ENCODE peak calls at places on chromosomes 16 and 17, in four cellular contexts. U, S, O and E are unnamed samples.

GRCh38 chr17:4594406-4595349 is 10.3 kb downstream of the SMTNL2 start:
- DNase-seq in U (no peak), S (no peak), O (peak; percentile 47), E (no peak)

GRCh38 chr16:58198739-58199411 is 969 bp upstream of the CSNK2A2 start:
- DNase-seq in U (no peak), S (no peak), O (no peak), E (no peak)

GRCh38 chr16:56742030-56742984 is 12.4 kb downstream of the NUP93 start:
- DNase-seq in U (no peak), S (peak; percentile 78), O (peak; percentile 38), E (no peak)

GRCh38 chr17:78109489-78109761 is 19.1 kb downstream of the TMC6 start:
- DNase-seq in U (no peak), S (no peak), O (no peak), E (no peak)

GRCh38 chr17:81254955-81255717 is 16.0 kb downstream of the NDUFAF8 start:
- DNase-seq in U (no peak), S (peak; percentile 46), O (peak; percentile 88), E (no peak)

GRCh38 chr16:89024546-89024945 is 47.5 kb upstream of the CBFA2T3 start:
- DNase-seq in U (no peak), S (no peak), O (no peak), E (no peak)

GRCh38 chr16:4491898-4492297 is 15.7 kb downstream of the HMOX2 start:
- DNase-seq in U (no peak), S (no peak), O (no peak), E (no peak)

GRCh38 chr17:47119746-47120520 is 69.2 kb downstream of the CDC27 start:
- DNase-seq in U (no peak), S (no peak), O (no peak), E (no peak)

GRCh38 chr16:73268311-73268997 is 220.5 kb upstream of the ZFHX3 start:
- DNase-seq in U (no peak), S (no peak), O (peak; percentile 7), E (no peak)

GRCh38 chr17:58531661-58532554 is 17.5 kb upstream of the MTMR4 start:
- DNase-seq in U (peak; percentile 36), S (no peak), O (peak; percentile 43), E (no peak)

GRCh38 chr17:46783031-46783593 is 35.4 kb downstream of the WNT3 start:
- DNase-seq in U (no peak), S (no peak), O (peak; percentile 93), E (no peak)

GRCh38 chr17:42846594-42847280 is 2.4 kb downstream of the AOC2 start:
- DNase-seq in U (no peak), S (no peak), O (no peak), E (no peak)

GRCh38 chr16:1879477-1879876 is 7.5 kb upstream of the MEIOB start:
- DNase-seq in U (no peak), S (no peak), O (no peak), E (no peak)
- H3K27me3 ChIP-seq in U (no peaks in the 10 kb centered on the region), S (peaks cover 10% of the 10 kb centered on the region), O (peaks cover 3% of the 10 kb centered on the region), E (no peaks in the 10 kb centered on the region)

GRCh38 chr16:77433146-77433545 is 1.7 kb downstream of the ADAMTS18 start:
- DNase-seq in U (no peak), S (no peak), O (no peak), E (no peak)

GRCh38 chr16:77434365-77435239 is at the start of gene ADAMTS18:
- DNase-seq in U (no peak), S (no peak), O (no peak), E (no peak)

GRCh38 chr16:77432264-77432663 is 2.6 kb downstream of the ADAMTS18 start:
- DNase-seq in U (no peak), S (no peak), O (no peak), E (no peak)

GRCh38 chr16:77435240-77435819 is 496 bp upstream of the ADAMTS18 start:
- DNase-seq in U (no peak), S (no peak), O (no peak), E (no peak)

DNA sequence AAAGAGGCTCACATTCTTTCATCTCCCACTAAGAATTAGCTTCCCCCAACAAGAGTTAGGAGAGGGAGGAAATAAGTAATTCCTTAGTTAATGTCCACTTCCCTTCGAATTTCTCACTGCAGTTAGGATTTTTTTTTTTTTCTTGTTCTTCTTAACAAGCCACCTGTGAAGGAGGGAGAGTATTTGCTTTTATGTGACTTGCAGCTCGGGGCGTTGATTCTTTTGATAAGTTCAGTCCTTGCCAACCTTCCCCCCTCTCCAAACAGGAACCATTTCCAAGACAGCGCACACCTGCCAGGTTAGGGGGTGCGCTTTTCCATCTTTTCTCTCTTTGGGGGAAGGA is 841 bp downstream of the ADAMTS18 start:
- DNase-seq in U (no peak), S (no peak), O (no peak), E (no peak)
- H3K27me3 ChIP-seq in U (no peaks in the 10 kb centered on the region), S (peaks cover 18% of the 10 kb centered on the region), O (peaks cover 17% of the 10 kb centered on the region), E (peaks cover 6% of the 10 kb centered on the region)

DNA sequence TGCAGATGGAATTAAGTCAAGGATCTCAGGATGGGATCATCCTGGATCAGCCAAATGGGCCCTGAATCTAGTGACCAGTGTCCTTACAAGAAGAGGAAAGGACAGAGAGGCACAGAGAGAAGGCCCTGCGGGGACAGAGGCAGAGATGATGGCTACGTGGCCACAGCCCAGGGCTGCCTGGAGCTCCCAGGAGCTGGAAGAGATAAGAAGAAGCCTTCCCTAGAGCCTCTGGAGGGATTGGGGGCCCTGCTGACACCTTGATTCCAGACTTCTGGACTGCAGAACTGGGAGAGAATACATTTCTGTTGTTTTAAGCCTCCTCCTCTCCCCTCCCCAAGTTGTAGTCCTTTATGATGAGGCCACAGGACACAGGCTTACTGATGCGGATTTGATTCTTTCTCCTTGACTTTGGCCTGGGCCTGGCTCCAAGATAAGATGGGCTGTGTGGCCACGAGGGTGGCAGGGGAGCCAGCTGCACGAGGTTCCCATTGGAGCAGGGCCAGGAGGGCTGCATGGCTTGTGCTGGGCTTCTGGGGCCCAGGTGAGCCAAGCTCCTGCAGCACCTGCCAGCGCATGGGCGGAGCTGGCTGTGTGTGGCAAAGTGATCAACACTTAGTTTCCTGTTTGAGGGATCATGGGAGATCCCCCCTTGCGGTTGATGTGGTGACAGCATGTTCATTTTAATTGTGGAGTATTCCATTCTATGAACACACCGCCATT is 146.1 kb downstream of the IRF8 start:
- DNase-seq in U (no peak), S (no peak), O (peak; percentile 72), E (no peak)
- H3K27me3 ChIP-seq in U (no peaks in the 10 kb centered on the region), S (peaks cover 5% of the 10 kb centered on the region), O (peaks cover 4% of the 10 kb centered on the region), E (no peaks in the 10 kb centered on the region)

GRCh38 chr17:49490271-49490670 is 4.8 kb upstream of the NGFR start:
- DNase-seq in U (no peak), S (no peak), O (no peak), E (no peak)

GRCh38 chr17:49491370-49491769 is 3.7 kb upstream of the NGFR start:
- DNase-seq in U (no peak), S (no peak), O (no peak), E (no peak)

GRCh38 chr17:49487202-49487601 is 7.9 kb upstream of the NGFR start:
- DNase-seq in U (no peak), S (no peak), O (no peak), E (no peak)

GRCh38 chr17:49488612-49489011 is 6.5 kb upstream of the NGFR start:
- DNase-seq in U (no peak), S (no peak), O (peak; percentile 6), E (no peak)

DNA sequence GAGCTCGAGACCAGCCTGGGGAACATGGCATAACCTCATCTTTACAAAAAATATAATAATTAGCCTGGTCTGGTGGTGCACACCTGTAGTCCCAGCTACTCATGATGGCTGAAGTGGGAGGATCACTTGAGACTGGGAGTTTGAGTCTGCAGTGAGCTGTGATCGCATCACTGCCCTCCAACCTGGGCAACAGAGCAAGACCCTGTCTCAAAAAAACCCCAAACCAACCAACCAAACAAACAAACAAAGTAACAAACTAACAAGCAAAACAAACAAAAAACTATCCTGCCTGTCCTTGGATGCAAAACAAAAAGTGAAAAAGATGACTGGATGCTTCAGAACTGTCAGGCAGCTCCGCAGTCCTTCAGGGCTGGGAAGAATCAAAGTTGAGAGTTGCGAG is 5.7 kb upstream of the NGFR start:
- DNase-seq in U (no peak), S (no peak), O (no peak), E (no peak)
- H3K27me3 ChIP-seq in U (no peaks in the 10 kb centered on the region), S (peaks cover 7% of the 10 kb centered on the region), O (peaks cover 11% of the 10 kb centered on the region), E (no peaks in the 10 kb centered on the region)

GRCh38 chr16:705748-706188 is at the start of gene FBXL16:
- DNase-seq in U (no peak), S (no peak), O (no peak), E (no peak)

GRCh38 chr16:707062-707538 is 1.5 kb upstream of the FBXL16 start:
- DNase-seq in U (no peak), S (no peak), O (no peak), E (no peak)

GRCh38 chr16:708019-708418 is 2.4 kb upstream of the FBXL16 start:
- DNase-seq in U (no peak), S (no peak), O (no peak), E (no peak)

GRCh38 chr16:704552-705380 is 835 bp downstream of the FBXL16 start:
- DNase-seq in U (no peak), S (no peak), O (no peak), E (no peak)

GRCh38 chr16:706189-707061 is 824 bp upstream of the FBXL16 start:
- DNase-seq in U (no peak), S (no peak), O (no peak), E (no peak)
- H3K27me3 ChIP-seq in U (peaks cover 78% of the 10 kb centered on the region), S (peaks cover 58% of the 10 kb centered on the region), O (peaks cover 61% of the 10 kb centered on the region), E (peaks cover 34% of the 10 kb centered on the region)

DNA sequence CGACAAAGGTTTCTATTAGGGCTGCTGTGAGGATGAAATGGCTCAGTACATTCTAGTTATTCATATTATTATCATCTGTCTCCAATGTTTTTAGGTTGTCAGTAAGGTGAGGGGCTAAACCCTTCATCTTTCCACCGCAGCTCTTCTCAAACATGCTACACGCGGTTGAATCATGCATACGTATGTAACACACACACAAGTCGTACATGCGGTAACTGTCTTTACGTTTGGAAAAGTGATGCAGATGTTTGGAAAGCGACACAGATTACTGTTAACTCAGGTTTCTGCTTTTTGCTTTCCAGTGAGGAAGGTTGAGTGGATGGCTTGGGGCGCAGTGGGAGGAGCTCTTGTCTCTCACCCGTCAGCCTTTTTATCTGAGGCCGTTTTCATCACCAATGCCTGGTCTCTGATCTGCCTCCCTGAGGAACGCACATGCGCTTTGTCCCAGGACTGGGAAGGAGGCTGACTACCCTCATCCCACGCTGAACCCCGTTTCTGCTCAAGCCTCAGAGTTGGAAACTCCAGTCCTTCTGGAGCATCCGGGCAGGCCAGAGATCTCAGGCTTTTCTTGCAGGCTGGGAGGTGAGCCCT is 3.2 kb upstream of the FOXL1 start:
- DNase-seq in U (no peak), S (no peak), O (no peak), E (no peak)
- H3K27me3 ChIP-seq in U (peaks cover 32% of the 10 kb centered on the region), S (no peaks in the 10 kb centered on the region), O (peaks cover 36% of the 10 kb centered on the region), E (peaks cover 3% of the 10 kb centered on the region)

GRCh38 chr16:1011316-1012082 is 29.9 kb downstream of the SOX8 start:
- DNase-seq in U (no peak), S (no peak), O (no peak), E (no peak)
- H3K27me3 ChIP-seq in U (peaks cover 5% of the 10 kb centered on the region), S (peaks cover 40% of the 10 kb centered on the region), O (peaks cover 4% of the 10 kb centered on the region), E (no peaks in the 10 kb centered on the region)

DNA sequence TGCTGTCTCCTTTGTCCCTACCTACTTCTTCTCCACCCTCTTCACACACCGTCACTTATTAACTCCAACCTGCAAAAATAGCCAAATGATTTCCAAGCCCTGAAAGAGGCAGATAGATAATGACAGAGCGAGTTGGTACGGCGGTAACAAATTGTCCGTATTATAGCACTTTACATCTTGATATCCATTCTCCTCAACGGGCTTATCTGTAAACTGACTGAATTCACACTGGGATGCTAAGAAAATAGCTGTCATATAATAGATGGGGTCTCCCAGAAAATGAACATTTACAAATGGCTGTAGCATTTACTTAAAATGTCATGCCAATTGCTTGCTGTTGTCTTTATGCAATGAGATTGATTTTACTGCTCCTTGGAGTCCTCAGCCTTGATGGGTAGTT is 225.8 kb upstream of the SDK2 start:
- DNase-seq in U (no peak), S (no peak), O (no peak), E (no peak)
- H3K27me3 ChIP-seq in U (no peaks in the 10 kb centered on the region), S (no peaks in the 10 kb centered on the region), O (peaks cover 2% of the 10 kb centered on the region), E (no peaks in the 10 kb centered on the region)